ENCODE peak calls at places on chromosomes 11 and 22, in four cellular contexts. One of them, this sample, is unnamed.

GRCh38 chr11:123434911-123435310 is 4.8 kb downstream of the GRAMD1B start:
- DNase-seq in CD8-positive, alpha-beta memory T cell: no peak
- DNase-seq in GM23338: peak
- DNase-seq in AG04450: no peak
- DNase-seq in this sample: no peak

GRCh38 chr11:44866301-44866700 is 84.4 kb downstream of the TP53I11 start:
- DNase-seq in CD8-positive, alpha-beta memory T cell: no peak
- DNase-seq in GM23338: no peak
- DNase-seq in AG04450: no peak
- DNase-seq in this sample: no peak

GRCh38 chr22:43919106-43919965 is 4.3 kb upstream of the PNPLA3 start:
- DNase-seq in CD8-positive, alpha-beta memory T cell: no peak
- DNase-seq in GM23338: no peak
- DNase-seq in AG04450: no peak
- DNase-seq in this sample: no peak

GRCh38 chr11:62621567-62622470 is at the start of gene B3GAT3:
- DNase-seq in CD8-positive, alpha-beta memory T cell: peak
- DNase-seq in GM23338: peak
- DNase-seq in AG04450: peak
- DNase-seq in this sample: peak

GRCh38 chr11:14124886-14125285 is 162.4 kb downstream of the SPON1 start:
- DNase-seq in CD8-positive, alpha-beta memory T cell: no peak
- DNase-seq in GM23338: no peak
- DNase-seq in AG04450: no peak
- DNase-seq in this sample: no peak

GRCh38 chr11:1197431-1197885 is 25.4 kb upstream of the MUC5B start:
- DNase-seq in CD8-positive, alpha-beta memory T cell: no peak
- DNase-seq in GM23338: no peak
- DNase-seq in AG04450: no peak
- DNase-seq in this sample: no peak

GRCh38 chr11:108221401-108221800 is 1.0 kb downstream of the NPAT start:
- DNase-seq in CD8-positive, alpha-beta memory T cell: no peak
- DNase-seq in GM23338: peak
- DNase-seq in AG04450: no peak
- DNase-seq in this sample: no peak

GRCh38 chr11:91396243-91397133 is 828.1 kb upstream of the FAT3 start:
- DNase-seq in CD8-positive, alpha-beta memory T cell: no peak
- DNase-seq in GM23338: no peak
- DNase-seq in AG04450: no peak
- DNase-seq in this sample: peak

GRCh38 chr11:111977141-111978027 is 40.2 kb downstream of the DIXDC1 start:
- DNase-seq in CD8-positive, alpha-beta memory T cell: no peak
- DNase-seq in GM23338: peak
- DNase-seq in AG04450: no peak
- DNase-seq in this sample: peak

GRCh38 chr11:117072517-117073218 is 25.6 kb downstream of the SIK3 start:
- DNase-seq in CD8-positive, alpha-beta memory T cell: no peak
- DNase-seq in GM23338: no peak
- DNase-seq in AG04450: peak
- DNase-seq in this sample: peak

GRCh38 chr11:117525866-117526265 is 198.2 kb downstream of the CEP164 start:
- DNase-seq in CD8-positive, alpha-beta memory T cell: no peak
- DNase-seq in GM23338: no peak
- DNase-seq in AG04450: no peak
- DNase-seq in this sample: no peak

GRCh38 chr11:114228401-114229061 is 67.7 kb upstream of the NNMT start:
- DNase-seq in CD8-positive, alpha-beta memory T cell: no peak
- DNase-seq in GM23338: no peak
- DNase-seq in AG04450: no peak
- DNase-seq in this sample: no peak

GRCh38 chr11:60265373-60266214 is 14.9 kb upstream of the MS4A4A start:
- DNase-seq in CD8-positive, alpha-beta memory T cell: no peak
- DNase-seq in GM23338: peak
- DNase-seq in AG04450: no peak
- DNase-seq in this sample: peak

GRCh38 chr22:37287550-37287951 is 5.2 kb downstream of the CYTH4 start:
- DNase-seq in CD8-positive, alpha-beta memory T cell: no peak
- DNase-seq in GM23338: no peak
- DNase-seq in AG04450: no peak
- DNase-seq in this sample: peak

GRCh38 chr11:108538022-108538424 is 39.8 kb upstream of the POGLUT3 start:
- DNase-seq in CD8-positive, alpha-beta memory T cell: no peak
- DNase-seq in GM23338: no peak
- DNase-seq in AG04450: no peak
- DNase-seq in this sample: no peak

GRCh38 chr11:114251797-114252327 is 44.3 kb upstream of the NNMT start:
- DNase-seq in CD8-positive, alpha-beta memory T cell: no peak
- DNase-seq in GM23338: peak
- DNase-seq in AG04450: no peak
- DNase-seq in this sample: no peak

GRCh38 chr11:2139691-2140337 is 625 bp upstream of the IGF2 start:
- DNase-seq in CD8-positive, alpha-beta memory T cell: no peak
- DNase-seq in GM23338: peak
- DNase-seq in AG04450: no peak
- DNase-seq in this sample: no peak

GRCh38 chr11:29129850-29130249 is 887.0 kb downstream of the KCNA4 start:
- DNase-seq in CD8-positive, alpha-beta memory T cell: no peak
- DNase-seq in GM23338: no peak
- DNase-seq in AG04450: no peak
- DNase-seq in this sample: peak

GRCh38 chr22:26743149-26743548 is 85.8 kb downstream of the MIAT start:
- DNase-seq in CD8-positive, alpha-beta memory T cell: no peak
- DNase-seq in GM23338: peak
- DNase-seq in AG04450: no peak
- DNase-seq in this sample: no peak

GRCh38 chr22:38016182-38017078 is 32.1 kb upstream of the SOX10 start:
- DNase-seq in CD8-positive, alpha-beta memory T cell: no peak
- DNase-seq in GM23338: peak
- DNase-seq in AG04450: no peak
- DNase-seq in this sample: no peak

GRCh38 chr11:122773781-122774266 is 64.5 kb upstream of the CRTAM start:
- DNase-seq in CD8-positive, alpha-beta memory T cell: no peak
- DNase-seq in GM23338: no peak
- DNase-seq in AG04450: no peak
- DNase-seq in this sample: no peak

GRCh38 chr11:57116654-57117053 is 65.1 kb upstream of the LRRC55 start:
- DNase-seq in CD8-positive, alpha-beta memory T cell: no peak
- DNase-seq in GM23338: peak
- DNase-seq in AG04450: peak
- DNase-seq in this sample: peak

GRCh38 chr11:89381094-89381493 is 110.1 kb downstream of the NOX4 start:
- DNase-seq in CD8-positive, alpha-beta memory T cell: no peak
- DNase-seq in GM23338: peak
- DNase-seq in AG04450: peak
- DNase-seq in this sample: peak

GRCh38 chr11:46845440-46845739 is 690 bp downstream of the CKAP5 start:
- DNase-seq in CD8-positive, alpha-beta memory T cell: no peak
- DNase-seq in GM23338: no peak
- DNase-seq in AG04450: no peak
- DNase-seq in this sample: peak

GRCh38 chr22:30078320-30079311 is 1.6 kb upstream of the HORMAD2 start:
- DNase-seq in CD8-positive, alpha-beta memory T cell: no peak
- DNase-seq in GM23338: peak
- DNase-seq in AG04450: no peak
- DNase-seq in this sample: no peak

GRCh38 chr11:8100151-8100550 is 19.1 kb downstream of the TUB start:
- DNase-seq in CD8-positive, alpha-beta memory T cell: no peak
- DNase-seq in GM23338: no peak
- DNase-seq in AG04450: no peak
- DNase-seq in this sample: no peak

GRCh38 chr22:24514241-24515024 is 19.3 kb downstream of the UPB1 start:
- DNase-seq in CD8-positive, alpha-beta memory T cell: no peak
- DNase-seq in GM23338: no peak
- DNase-seq in AG04450: no peak
- DNase-seq in this sample: no peak

GRCh38 chr11:36333468-36333867 is 37.4 kb downstream of the PRR5L start:
- DNase-seq in CD8-positive, alpha-beta memory T cell: no peak
- DNase-seq in GM23338: no peak
- DNase-seq in AG04450: no peak
- DNase-seq in this sample: peak

GRCh38 chr11:33403344-33403743 is 146.2 kb downstream of the HIPK3 start:
- DNase-seq in CD8-positive, alpha-beta memory T cell: no peak
- DNase-seq in GM23338: no peak
- DNase-seq in AG04450: no peak
- DNase-seq in this sample: no peak

GRCh38 chr22:24758164-24758799 is 16.2 kb downstream of the PIWIL3 start:
- DNase-seq in CD8-positive, alpha-beta memory T cell: peak
- DNase-seq in GM23338: peak
- DNase-seq in AG04450: peak
- DNase-seq in this sample: peak

GRCh38 chr22:40041738-40042137 is 47.0 kb downstream of the FAM83F start:
- DNase-seq in CD8-positive, alpha-beta memory T cell: no peak
- DNase-seq in GM23338: no peak
- DNase-seq in AG04450: no peak
- DNase-seq in this sample: no peak

GRCh38 chr22:40042312-40042711 is 47.6 kb downstream of the FAM83F start:
- DNase-seq in CD8-positive, alpha-beta memory T cell: no peak
- DNase-seq in GM23338: no peak
- DNase-seq in AG04450: no peak
- DNase-seq in this sample: no peak

GRCh38 chr22:40039482-40039881 is 44.7 kb downstream of the FAM83F start:
- DNase-seq in CD8-positive, alpha-beta memory T cell: no peak
- DNase-seq in GM23338: no peak
- DNase-seq in AG04450: no peak
- DNase-seq in this sample: no peak

GRCh38 chr22:40043086-40043485 is 48.3 kb downstream of the FAM83F start:
- DNase-seq in CD8-positive, alpha-beta memory T cell: no peak
- DNase-seq in GM23338: no peak
- DNase-seq in AG04450: no peak
- DNase-seq in this sample: no peak

DNA sequence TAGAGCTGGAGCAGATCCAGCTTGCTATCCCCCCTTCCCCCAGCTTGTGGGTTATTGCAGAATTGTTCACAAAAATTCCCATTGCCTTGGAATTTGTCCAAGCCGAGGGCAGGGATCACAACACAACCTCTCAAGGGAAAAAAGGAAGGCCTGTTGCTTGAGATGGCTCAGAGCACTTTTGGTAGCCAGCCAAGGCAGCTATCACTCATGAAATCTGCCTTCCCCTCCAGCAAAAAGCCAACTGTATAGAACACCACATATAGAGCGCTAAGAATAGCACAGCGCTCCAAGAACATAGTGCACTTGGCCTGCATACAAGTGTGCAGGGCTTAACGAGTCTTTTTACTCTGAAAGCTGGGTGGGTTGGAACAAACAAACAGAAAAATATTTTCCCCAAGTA is 46.2 kb downstream of the FAM83F start:
- DNase-seq in CD8-positive, alpha-beta memory T cell: no peak
- DNase-seq in GM23338: no peak
- DNase-seq in AG04450: no peak
- DNase-seq in this sample: no peak
- H3K27ac ChIP-seq in CD8-positive, alpha-beta memory T cell: peak
- H3K27ac ChIP-seq in GM23338: no peak
- H3K27ac ChIP-seq in AG04450: no peak
- H3K27ac ChIP-seq in this sample: peak

DNA sequence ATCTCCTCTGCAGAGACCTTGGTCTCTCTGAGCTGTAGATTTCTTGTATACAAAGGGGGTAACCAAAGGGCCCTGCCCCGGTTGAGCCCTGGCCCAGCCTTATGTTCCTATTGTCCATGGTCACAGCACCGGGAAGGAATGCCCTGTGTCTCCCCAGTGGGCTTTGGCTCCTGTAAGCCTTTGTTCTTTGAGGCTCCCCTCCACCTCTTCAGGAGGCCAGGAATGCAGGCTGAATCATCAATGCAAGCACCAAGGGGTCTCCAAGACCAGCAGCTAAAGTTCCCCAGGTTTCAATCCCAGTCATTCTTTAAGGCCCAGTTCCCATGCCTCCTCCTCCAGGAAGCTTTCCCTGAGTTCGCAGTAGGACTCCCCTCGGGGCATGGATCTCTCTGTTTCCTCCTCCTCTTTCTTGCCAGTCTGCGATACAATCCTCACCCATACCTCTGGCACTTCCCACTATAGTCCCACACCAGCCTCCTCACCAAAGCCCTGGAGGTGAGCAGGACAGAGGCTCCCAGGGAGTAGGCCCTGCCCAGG is 29.2 kb upstream of the KLHL35 start:
- DNase-seq in CD8-positive, alpha-beta memory T cell: no peak
- DNase-seq in GM23338: peak
- DNase-seq in AG04450: no peak
- DNase-seq in this sample: no peak
- H3K27ac ChIP-seq in CD8-positive, alpha-beta memory T cell: no peak
- H3K27ac ChIP-seq in GM23338: no peak
- H3K27ac ChIP-seq in AG04450: no peak
- H3K27ac ChIP-seq in this sample: no peak

GRCh38 chr11:118876261-118876660 is 7.4 kb upstream of the CXCR5 start:
- DNase-seq in CD8-positive, alpha-beta memory T cell: no peak
- DNase-seq in GM23338: no peak
- DNase-seq in AG04450: no peak
- DNase-seq in this sample: no peak

GRCh38 chr11:118873804-118874203 is 9.9 kb upstream of the CXCR5 start:
- DNase-seq in CD8-positive, alpha-beta memory T cell: no peak
- DNase-seq in GM23338: no peak
- DNase-seq in AG04450: no peak
- DNase-seq in this sample: no peak

GRCh38 chr11:118868659-118869058 is 15.0 kb upstream of the CXCR5 start:
- DNase-seq in CD8-positive, alpha-beta memory T cell: no peak
- DNase-seq in GM23338: no peak
- DNase-seq in AG04450: no peak
- DNase-seq in this sample: no peak

GRCh38 chr11:118870396-118871343 is 13.0 kb upstream of the CXCR5 start:
- DNase-seq in CD8-positive, alpha-beta memory T cell: no peak
- DNase-seq in GM23338: peak
- DNase-seq in AG04450: no peak
- DNase-seq in this sample: no peak

DNA sequence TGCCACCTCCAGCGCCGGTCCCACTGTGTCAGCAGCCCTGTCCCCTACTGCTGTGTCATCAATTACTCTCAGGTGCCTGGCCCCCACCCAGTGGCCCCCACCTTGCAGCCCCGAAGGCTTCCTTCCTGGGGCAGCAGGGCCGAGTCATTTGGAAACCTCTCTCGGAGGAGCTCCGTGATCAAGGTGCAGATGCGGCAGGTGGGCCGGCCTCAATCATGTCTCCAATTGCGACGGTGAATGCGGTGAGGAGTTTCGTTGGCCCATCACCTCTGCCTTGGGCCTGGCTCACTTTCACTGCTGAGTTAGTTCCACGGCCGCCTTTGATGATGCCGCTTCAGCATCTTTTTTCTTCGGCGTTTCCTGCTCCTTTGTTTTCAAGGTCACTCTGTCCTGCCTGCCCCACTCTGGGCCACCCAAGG is 11.3 kb upstream of the CXCR5 start:
- DNase-seq in CD8-positive, alpha-beta memory T cell: peak
- DNase-seq in GM23338: no peak
- DNase-seq in AG04450: no peak
- DNase-seq in this sample: no peak
- H3K27ac ChIP-seq in CD8-positive, alpha-beta memory T cell: peak
- H3K27ac ChIP-seq in GM23338: no peak
- H3K27ac ChIP-seq in AG04450: no peak
- H3K27ac ChIP-seq in this sample: no peak

DNA sequence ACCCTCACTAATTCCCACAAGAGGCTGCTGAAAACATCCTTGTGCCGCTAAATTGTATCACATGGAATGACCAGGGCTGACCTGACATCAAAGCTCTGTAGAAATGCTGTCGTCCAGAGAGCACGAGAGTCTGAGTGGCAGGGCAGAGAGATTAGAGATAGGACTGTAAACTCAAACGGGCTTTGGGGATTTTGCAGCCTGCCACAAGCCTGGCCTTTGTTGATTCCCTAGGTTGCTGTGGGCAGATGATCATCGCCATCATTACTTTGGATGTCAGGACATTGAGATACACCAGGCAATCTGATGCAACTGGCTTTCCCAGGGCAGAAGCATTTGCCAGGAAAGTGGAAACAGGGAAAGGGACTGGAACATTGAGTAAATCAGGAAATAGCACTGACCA is 131.6 kb downstream of the ETS1 start:
- DNase-seq in CD8-positive, alpha-beta memory T cell: no peak
- DNase-seq in GM23338: no peak
- DNase-seq in AG04450: no peak
- DNase-seq in this sample: no peak
- H3K27ac ChIP-seq in CD8-positive, alpha-beta memory T cell: no peak
- H3K27ac ChIP-seq in GM23338: no peak
- H3K27ac ChIP-seq in AG04450: no peak
- H3K27ac ChIP-seq in this sample: no peak